ENCODE peak calls at places on chromosome 20, in five cellular contexts. N, R, B, V and Z are unnamed samples.

GRCh38 chr20:19466204-19466928 is 253.9 kb downstream of the SLC24A3 start:
- DNase-seq in N (no peak), R (no peak), B (no peak), V (no peak), Z (no peak)

GRCh38 chr20:37917436-37917835 is 14.5 kb downstream of the VSTM2L start:
- DNase-seq in N (no peak), R (no peak), B (no peak), V (no peak), Z (no peak)

GRCh38 chr20:56689852-56690485 is 60.9 kb downstream of the TFAP2C start:
- DNase-seq in N (no peak), R (no peak), B (no peak), V (no peak), Z (no peak)

GRCh38 chr20:37886851-37887297 is 16.1 kb upstream of the VSTM2L start:
- DNase-seq in N (peak; percentile 64), R (no peak), B (no peak), V (peak; percentile 79), Z (peak; percentile 67)

GRCh38 chr20:48262396-48262795 is 477.1 kb upstream of the SULF2 start:
- DNase-seq in N (no peak), R (no peak), B (no peak), V (no peak), Z (no peak)

GRCh38 chr20:43914286-43914685 is 366 bp upstream of the TOX2 start:
- DNase-seq in N (no peak), R (no peak), B (peak; percentile 44), V (no peak), Z (no peak)

GRCh38 chr20:37947943-37948342 is 45.0 kb downstream of the VSTM2L start:
- DNase-seq in N (no peak), R (no peak), B (no peak), V (no peak), Z (no peak)

GRCh38 chr20:31674895-31675827 is 37.4 kb downstream of the COX4I2 start:
- DNase-seq in N (peak; percentile 71), R (peak; percentile 69), B (peak; percentile 46), V (no peak), Z (peak; percentile 75)

GRCh38 chr20:46681032-46681854 is 8.0 kb downstream of the TP53RK start:
- DNase-seq in N (peak; percentile 80), R (peak; percentile 44), B (no peak), V (peak; percentile 82), Z (peak; percentile 40)

GRCh38 chr20:6388666-6389197 is 265.9 kb upstream of the FERMT1 start:
- DNase-seq in N (no peak), R (no peak), B (no peak), V (no peak), Z (no peak)

GRCh38 chr20:42484335-42484734 is 705.4 kb downstream of the PTPRT start:
- DNase-seq in N (no peak), R (no peak), B (no peak), V (no peak), Z (no peak)

GRCh38 chr20:19903168-19903676 is 113.9 kb upstream of the NAA20 start:
- DNase-seq in N (peak; percentile 44), R (no peak), B (peak; percentile 43), V (peak; percentile 86), Z (peak; percentile 43)

GRCh38 chr20:11891827-11892521 is 25.7 kb upstream of the BTBD3 start:
- DNase-seq in N (peak; percentile 64), R (peak; percentile 65), B (no peak), V (peak; percentile 89), Z (peak; percentile 81)

DNA sequence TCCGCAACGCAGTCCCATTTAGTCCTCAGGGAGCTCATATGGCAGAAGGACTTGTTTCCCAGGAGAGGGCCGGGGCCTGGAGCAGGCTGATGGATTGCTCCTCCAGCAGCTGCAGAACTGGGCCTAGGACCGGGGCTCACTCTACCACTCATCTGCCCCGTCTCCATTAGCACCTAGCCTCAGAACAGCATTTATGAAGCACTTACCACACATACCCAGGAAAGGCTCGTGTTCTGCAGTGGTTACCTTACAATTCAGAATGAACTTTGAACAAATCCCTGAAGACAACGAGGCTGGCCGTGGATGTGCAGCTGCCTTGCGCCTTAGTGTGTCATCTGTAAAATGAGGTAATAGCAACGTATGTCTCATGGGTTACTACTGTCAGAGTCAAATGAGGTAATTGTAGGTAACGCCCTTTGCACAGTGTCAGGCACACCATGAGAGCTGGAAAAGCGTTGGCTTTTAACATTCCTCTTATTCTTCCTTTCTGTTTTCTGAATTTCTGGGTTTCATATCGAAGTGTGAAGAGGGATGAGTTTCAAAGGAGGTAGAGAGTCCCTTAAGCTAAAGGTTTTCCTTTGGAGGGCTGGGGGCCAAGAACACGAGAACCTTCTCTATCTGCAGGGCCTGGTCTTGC is 46.3 kb upstream of the CD93 start:
- DNase-seq in N (no peak), R (no peak), B (no peak), V (no peak), Z (no peak)
- TF ChIP-seq POLR2A in N (no peak), R (no peak), B (no peak), V (no peak), Z (no peak)

GRCh38 chr20:58850693-58851174 is at the start of gene GNAS-AS1:
- DNase-seq in N (peak; percentile 47), R (peak; percentile 80), B (peak; percentile 81), V (no peak), Z (peak; percentile 90)
- TF ChIP-seq POLR2A in N (no peak), R (no peak), B (no peak), V (no peak), Z (no peak)

DNA sequence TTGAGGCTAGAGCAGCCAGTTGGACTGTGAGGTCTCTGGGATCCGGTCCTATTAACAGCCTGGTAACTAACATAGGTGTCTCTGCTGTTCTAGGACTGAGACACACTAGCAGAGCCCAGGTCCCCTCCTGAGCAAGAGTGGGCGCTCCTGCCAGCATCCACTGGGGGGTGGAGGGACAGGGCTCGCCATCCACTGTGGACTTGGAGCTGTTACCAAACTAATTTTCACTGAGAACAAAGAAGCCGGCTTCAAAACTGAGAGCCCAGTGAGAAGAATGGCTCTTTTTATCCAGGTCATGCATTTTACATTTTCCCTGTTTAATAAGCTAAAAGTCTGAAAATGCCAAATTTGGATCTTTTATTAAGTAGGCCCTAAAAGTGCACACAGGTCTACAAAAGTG is 212.6 kb downstream of the CDH4 start:
- DNase-seq in N (no peak), R (no peak), B (no peak), V (no peak), Z (no peak)
- TF ChIP-seq POLR2A in N (no peak), R (no peak), B (no peak), V (no peak), Z (no peak)

GRCh38 chr20:50193851-50194830 is 3.5 kb downstream of the CEBPB start:
- DNase-seq in N (no peak), R (no peak), B (no peak), V (no peak), Z (no peak)

GRCh38 chr20:50191566-50192363 is 1.1 kb downstream of the CEBPB start:
- DNase-seq in N (peak; percentile 47), R (no peak), B (peak; percentile 51), V (peak; percentile 42), Z (peak; percentile 51)

GRCh38 chr20:50194831-50195523 is 4.3 kb downstream of the CEBPB start:
- DNase-seq in N (no peak), R (no peak), B (no peak), V (no peak), Z (no peak)

GRCh38 chr20:50192364-50193168 is 1.9 kb downstream of the CEBPB start:
- DNase-seq in N (peak; percentile 78), R (peak; percentile 92), B (peak; percentile 76), V (peak; percentile 92), Z (peak; percentile 90)

DNA sequence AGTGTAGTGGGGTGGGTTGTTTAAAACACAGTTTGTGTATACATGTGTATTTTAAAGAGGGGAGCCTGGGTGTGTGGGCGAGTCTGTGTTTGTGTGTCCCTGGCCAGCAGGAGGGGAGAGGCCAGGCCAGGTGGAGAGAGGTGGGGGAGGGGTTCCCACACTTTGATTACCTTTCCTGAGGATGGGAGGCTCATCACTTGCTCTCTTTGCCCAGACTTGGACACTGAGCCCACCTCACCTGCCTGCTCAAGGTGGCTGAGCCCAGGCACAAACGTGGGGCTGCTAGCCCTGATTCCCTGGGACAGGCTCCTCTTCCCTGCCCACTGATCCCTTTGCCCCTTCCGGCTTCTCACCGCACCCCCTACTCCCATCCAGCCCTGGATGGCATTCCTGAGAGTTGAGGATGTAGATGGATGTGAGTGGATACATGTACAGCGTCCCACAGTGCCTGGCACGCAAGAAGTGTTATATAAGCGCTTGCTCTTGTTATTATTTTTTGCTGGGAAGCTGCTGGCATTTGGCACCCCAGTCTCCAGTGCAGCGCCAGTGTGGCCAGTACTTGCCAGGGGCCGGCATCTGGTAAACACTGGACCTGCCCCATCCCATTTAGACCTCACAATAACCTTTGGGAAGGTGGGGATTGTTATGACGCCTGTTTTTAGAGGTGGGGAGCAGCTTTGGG is 2.7 kb downstream of the CEBPB start:
- DNase-seq in N (no peak), R (no peak), B (no peak), V (no peak), Z (peak; percentile 48)
- TF ChIP-seq POLR2A in N (no peak), R (no peak), B (no peak), V (no peak), Z (no peak)

GRCh38 chr20:51497542-51498467 is 44.7 kb downstream of the NFATC2 start:
- DNase-seq in N (no peak), R (peak; percentile 38), B (peak; percentile 46), V (no peak), Z (peak; percentile 50)

GRCh38 chr20:51498765-51499540 is 43.6 kb downstream of the NFATC2 start:
- DNase-seq in N (no peak), R (no peak), B (no peak), V (no peak), Z (no peak)

GRCh38 chr20:51495921-51496545 is 46.5 kb downstream of the NFATC2 start:
- DNase-seq in N (no peak), R (no peak), B (no peak), V (no peak), Z (no peak)

GRCh38 chr20:51494241-51495110 is 48.0 kb downstream of the NFATC2 start:
- DNase-seq in N (no peak), R (peak; percentile 11), B (no peak), V (no peak), Z (no peak)

DNA sequence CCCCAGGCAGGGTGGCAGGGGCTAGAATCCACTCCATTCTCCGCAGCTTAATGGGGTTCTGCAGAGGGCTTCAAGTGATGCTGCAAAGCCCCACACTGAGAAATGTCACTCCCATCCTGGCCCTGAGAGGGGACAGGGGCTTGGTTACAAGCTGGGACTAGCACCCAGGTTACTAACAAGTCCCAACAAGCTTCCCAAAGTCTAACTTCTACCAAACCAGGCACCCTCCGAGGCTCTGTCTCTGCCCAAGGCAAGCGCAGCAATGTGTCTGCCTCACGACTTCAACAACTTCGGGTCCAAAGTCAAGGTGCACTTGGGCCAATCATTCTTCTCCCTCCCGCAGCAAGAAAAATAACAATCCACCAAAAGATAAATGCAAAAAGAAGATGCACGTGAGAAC is 45.6 kb downstream of the NFATC2 start:
- DNase-seq in N (no peak), R (no peak), B (no peak), V (no peak), Z (no peak)
- TF ChIP-seq POLR2A in N (no peak), R (no peak), B (no peak), V (no peak), Z (no peak)